ENCODE peak calls at places on chromosomes 4 and X, in nine cellular contexts. W is CD8-positive, alpha-beta T cell; X is BE2C; D is lower lobe of right lung; R is foreskin melanocyte; U is astrocyte of the spinal cord; P is NCI-H1105; Q is HEK293T; C is heart left ventricle. T is an unnamed sample.

GRCh38 chr4:93791570-93792195 is 36.9 kb upstream of the ATOH1 start:
- DNase-seq in R (peak; percentile 32), W (no peak), C (no peak), D (peak; percentile 44), P (peak; percentile 10), U (peak; percentile 59), Q (peak; percentile 63), X (peak; percentile 58), T (no peak)

GRCh38 chr4:89136525-89136924 is 25.2 kb downstream of the TIGD2 start:
- DNase-seq in D (no peak), R (no peak), U (no peak), P (no peak), C (no peak), Q (no peak), X (no peak), W (no peak), T (no peak)

GRCh38 chr4:141570290-141570689 is 66.1 kb upstream of the IL15 start:
- DNase-seq in U (no peak), R (no peak), C (no peak), P (no peak), Q (no peak), D (no peak), X (no peak), W (no peak), T (no peak)

GRCh38 chr4:114077610-114078009 is 98.2 kb upstream of the ARSJ start:
- DNase-seq in Q (no peak), P (no peak), D (no peak), W (no peak), U (peak; percentile 86), X (no peak), R (peak; percentile 63), C (no peak), T (no peak)

GRCh38 chr4:87530868-87531267 is 1.7 kb upstream of the SPARCL1 start:
- DNase-seq in U (peak; percentile 25), Q (no peak), D (no peak), P (peak; percentile 24), C (peak; percentile 64), X (no peak), W (no peak), R (no peak), T (peak; percentile 86)

GRCh38 chr4:64533159-64533558 is 123.9 kb upstream of the TECRL start:
- DNase-seq in C (no peak), U (no peak), P (no peak), R (no peak), D (no peak), W (no peak), Q (no peak), X (no peak), T (no peak)

GRCh38 chr4:1033840-1034551 is 22.6 kb downstream of the FGFRL1 start:
- DNase-seq in Q (no peak), D (no peak), P (no peak), W (no peak), U (peak; percentile 73), X (no peak), R (no peak), C (peak; percentile 81), T (peak; percentile 56)

GRCh38 chrX:146264763-146265375 is 447.2 kb downstream of the SLITRK2 start:
- DNase-seq in D (no peak), W (no peak), C (no peak), X (no peak), Q (no peak), R (no peak), P (no peak), U (no peak), T (no peak)

GRCh38 chr4:107379054-107379869 is 340.8 kb downstream of the PAPSS1 start:
- DNase-seq in U (peak; percentile 80), R (no peak), C (no peak), D (no peak), P (no peak), X (no peak), W (no peak), Q (no peak), T (no peak)

GRCh38 chr4:118939169-118939779 is 50.6 kb downstream of the SYNPO2 start:
- DNase-seq in U (no peak), D (no peak), W (no peak), Q (no peak), P (no peak), X (no peak), R (no peak), C (no peak), T (no peak)

GRCh38 chrX:112769034-112769433 is 71.6 kb downstream of the AMOT start:
- DNase-seq in R (no peak), Q (no peak), X (no peak), U (no peak), W (no peak), D (no peak), C (no peak), P (no peak), T (no peak)